ENCODE peak calls at places on chromosomes 16 and 17, in eight cellular contexts. A is testis, H is lower lobe of right lung, D is A549, B is esophagus squamous epithelium, J is heart right ventricle, O is prostate gland, C is adrenal gland. X is an unnamed sample.

GRCh38 chr16:13767215-13767614 is 152.7 kb upstream of the ERCC4 start:
- DNase-seq in B (no peak), C (no peak), O (no peak), J (no peak), D (no peak), A (no peak), H (no peak), X (no peak)

GRCh38 chr16:19130852-19131808 is 17.4 kb downstream of the ITPRIPL2 start:
- DNase-seq in J (peak; percentile 80), D (no peak), B (no peak), A (peak; percentile 31), O (peak; percentile 31), H (peak; percentile 51), C (no peak), X (no peak)

GRCh38 chr16:85197611-85198566 is 85.6 kb upstream of the CIBAR2 start:
- DNase-seq in A (no peak), O (no peak), B (no peak), C (no peak), J (no peak), H (no peak), D (no peak), X (no peak)

GRCh38 chr17:28521296-28522085 is 15.3 kb downstream of the FOXN1 start:
- DNase-seq in D (no peak), J (no peak), B (no peak), C (no peak), A (no peak), H (no peak), O (no peak), X (no peak)

GRCh38 chr17:7018331-7018964 is 4.4 kb upstream of the BCL6B start:
- DNase-seq in D (no peak), H (no peak), A (peak; percentile 85), J (peak; percentile 62), B (no peak), O (no peak), C (peak; percentile 72), X (no peak)

GRCh38 chr17:28745777-28746473 is 2.1 kb downstream of the TRAF4 start:
- DNase-seq in H (peak; percentile 62), O (no peak), D (no peak), J (no peak), B (no peak), C (peak; percentile 52), A (no peak), X (peak; percentile 79)

GRCh38 chr16:16997349-16997748 is 473.4 kb downstream of the XYLT1 start:
- DNase-seq in H (no peak), C (no peak), A (no peak), J (no peak), B (no peak), D (no peak), O (no peak), X (no peak)

GRCh38 chr17:28827672-28828071 is 14.9 kb downstream of the FAM222B start:
- DNase-seq in H (no peak), O (no peak), C (no peak), B (no peak), A (no peak), J (no peak), D (no peak), X (no peak)

GRCh38 chr16:85075236-85075924 is 36.9 kb downstream of the CIBAR2 start:
- DNase-seq in D (no peak), O (no peak), C (no peak), H (no peak), A (no peak), J (no peak), B (no peak), X (no peak)

GRCh38 chr17:68777243-68777855 is 176.2 kb upstream of the FAM20A start:
- DNase-seq in C (peak; percentile 73), B (no peak), O (peak; percentile 32), D (peak; percentile 44), J (peak; percentile 75), A (peak; percentile 77), H (no peak), X (no peak)

GRCh38 chr17:82493517-82493840 is 26.1 kb upstream of the FOXK2 start:
- DNase-seq in B (no peak), C (no peak), H (no peak), D (peak; percentile 46), A (no peak), J (no peak), O (no peak), X (no peak)

GRCh38 chr17:5430413-5430999 is 8.4 kb downstream of the C1QBP start:
- DNase-seq in B (no peak), H (no peak), C (no peak), D (no peak), A (no peak), J (no peak), O (no peak), X (no peak)
- H3K27ac ChIP-seq in B (peak overlapping the region; percentile 63), H (peak overlapping the region; percentile 60), C (no peak overlapping the region), D (no peak overlapping the region), A (no peak overlapping the region), J (no peak overlapping the region), O (no peak overlapping the region), X (peak overlapping the region; percentile 77)

DNA sequence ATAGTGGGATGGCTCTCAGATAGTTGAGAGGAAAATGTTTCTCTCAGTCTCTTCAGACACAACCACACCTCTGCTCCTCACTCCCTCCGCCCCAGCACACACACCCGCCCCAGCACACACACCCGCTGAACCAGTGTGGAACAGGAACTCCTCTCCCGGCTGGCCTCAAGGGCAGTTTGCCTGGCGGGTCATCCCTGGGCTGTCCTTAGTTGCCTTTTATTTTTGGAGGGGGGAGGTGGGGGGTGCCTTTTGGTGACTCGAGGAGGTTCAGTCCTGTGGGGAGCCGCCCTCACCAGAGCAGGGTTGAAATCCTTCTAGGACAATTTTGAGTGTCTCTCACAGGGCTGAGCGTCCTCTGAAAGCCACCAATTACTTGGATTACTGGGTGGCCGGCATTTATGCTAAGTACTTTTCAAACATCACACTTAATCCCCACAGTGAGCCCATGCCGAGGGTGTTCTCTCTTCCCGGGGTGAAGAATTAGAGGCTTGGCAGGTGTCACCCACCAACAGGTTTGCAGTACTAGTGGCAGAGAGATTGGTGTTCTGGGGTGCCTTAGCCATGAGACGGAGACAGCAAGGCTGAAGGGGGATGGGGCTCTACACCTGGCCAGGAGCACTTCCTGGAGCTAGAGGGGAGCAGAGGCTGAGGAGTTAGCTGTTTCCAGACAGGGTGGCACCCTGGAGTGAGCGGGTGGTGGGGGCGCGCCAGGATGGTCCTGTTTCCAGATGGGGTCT is 2.8 kb downstream of the RASD1 start:
- DNase-seq in J (peak; percentile 36), O (peak; percentile 60), H (peak; percentile 47), D (no peak), C (no peak), B (no peak), A (peak; percentile 62), X (no peak)
- H3K27ac ChIP-seq in J (peak overlapping the region; percentile 56), O (peak overlapping the region; percentile 95), H (no peak overlapping the region), D (no peak overlapping the region), C (no peak overlapping the region), B (no peak overlapping the region), A (peak overlapping the region; percentile 81), X (no peak overlapping the region)

GRCh38 chr16:11743308-11744074 is 834 bp upstream of the TXNDC11 start:
- DNase-seq in J (peak; percentile 27), B (peak; percentile 10), D (peak; percentile 38), O (no peak), H (peak; percentile 78), C (peak; percentile 39), A (peak; percentile 46), X (no peak)
- H3K27ac ChIP-seq in J (peak overlapping the region; percentile 98), B (peak overlapping the region; percentile 100), D (peak overlapping the region; percentile 97), O (peak overlapping the region; percentile 95), H (peak overlapping the region; percentile 99), C (peak overlapping the region; percentile 98), A (peak overlapping the region; percentile 97), X (peak overlapping the region; percentile 84)

GRCh38 chr16:4772351-4772750 is 5.4 kb upstream of the ZNF500 start:
- DNase-seq in C (no peak), H (no peak), B (no peak), J (no peak), O (no peak), D (no peak), A (no peak), X (no peak)

GRCh38 chr16:4777339-4778049 is 10.5 kb upstream of the ZNF500 start:
- DNase-seq in B (no peak), O (no peak), A (no peak), D (no peak), C (no peak), J (no peak), H (no peak), X (no peak)

GRCh38 chr16:4775005-4775404 is 8.0 kb upstream of the ZNF500 start:
- DNase-seq in A (no peak), D (no peak), J (no peak), H (no peak), B (no peak), O (no peak), C (no peak), X (no peak)

GRCh38 chr16:4778050-4778392 is 10.1 kb downstream of the SEPTIN12 start:
- DNase-seq in B (no peak), H (no peak), A (no peak), J (no peak), D (no peak), C (no peak), O (no peak), X (no peak)

DNA sequence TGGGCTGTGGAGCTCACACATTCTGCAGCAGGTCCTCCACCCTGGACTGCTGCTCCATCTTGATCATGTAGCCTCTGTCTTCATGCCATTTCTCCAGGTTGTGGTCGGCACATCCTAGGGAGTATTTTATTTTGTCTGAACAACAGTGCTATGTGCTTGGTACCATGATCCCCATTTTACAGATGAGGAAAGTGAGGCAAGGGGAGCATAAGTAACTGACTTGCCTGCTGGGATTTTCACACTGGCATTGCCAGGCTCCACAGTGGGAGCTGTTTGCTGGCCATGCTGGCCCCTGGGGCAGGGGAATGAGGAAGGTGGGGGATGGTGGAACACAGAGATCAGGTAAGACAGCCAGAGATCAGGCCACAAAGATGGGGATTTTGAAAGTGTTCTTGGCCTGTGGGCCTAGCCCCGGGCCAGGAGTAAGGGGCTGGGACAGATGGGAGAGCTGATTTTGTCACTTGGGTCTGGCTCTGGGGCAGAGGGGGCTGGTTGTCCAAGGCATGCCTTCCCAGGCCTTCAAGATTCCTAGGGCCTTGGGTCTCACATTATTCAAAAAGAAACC is 9.3 kb upstream of the ZNF500 start:
- DNase-seq in A (no peak), J (no peak), H (no peak), D (no peak), O (no peak), C (no peak), B (no peak), X (no peak)
- H3K27ac ChIP-seq in A (no peak overlapping the region), J (no peak overlapping the region), H (no peak overlapping the region), D (no peak overlapping the region), O (no peak overlapping the region), C (no peak overlapping the region), B (no peak overlapping the region), X (no peak overlapping the region)

X was measured in epithelial cell of prostate.